ENCODE peak calls at places on chromosome 13, in six cellular contexts. S, U, R, T, P and L are unnamed samples.
A peak's percentile ranks its signal among the peaks of the same experiment; 100 is the strongest.

GRCh38 chr13:99231726-99232125 is 26.5 kb downstream of the GPR18 start:
- DNase-seq in S (no peak), U (no peak), R (no peak), T (no peak), P (no peak), L (no peak)

GRCh38 chr13:61162636-61163035 is 253.0 kb downstream of the PCDH20 start:
- DNase-seq in S (no peak), U (no peak), R (no peak), T (no peak), P (no peak), L (no peak)

GRCh38 chr13:113635709-113636108 is 22.3 kb downstream of the ATP4B start:
- DNase-seq in S (no peak), U (no peak), R (no peak), T (no peak), P (no peak), L (no peak)

GRCh38 chr13:24251525-24251924 is 57.9 kb upstream of the C1QTNF9 start:
- DNase-seq in S (no peak), U (no peak), R (peak; percentile 37), T (no peak), P (no peak), L (no peak)

GRCh38 chr13:40313269-40314200 is 352.9 kb downstream of the FOXO1 start:
- DNase-seq in S (no peak), U (no peak), R (no peak), T (no peak), P (no peak), L (no peak)

GRCh38 chr13:99289674-99290337 is 17.4 kb downstream of the GPR183 start:
- DNase-seq in S (no peak), U (no peak), R (no peak), T (no peak), P (no peak), L (no peak)

GRCh38 chr13:39538826-39539555 is 64.0 kb downstream of the LHFPL6 start:
- DNase-seq in S (no peak), U (no peak), R (no peak), T (no peak), P (no peak), L (no peak)

GRCh38 chr13:42991892-42992584 is at the start of gene EPSTI1:
- DNase-seq in S (peak; percentile 89), U (peak; percentile 66), R (peak; percentile 83), T (peak; percentile 60), P (peak; percentile 81), L (peak; percentile 37)

GRCh38 chr13:29859971-29860370 is 9.6 kb upstream of the UBL3 start:
- DNase-seq in S (no peak), U (no peak), R (no peak), T (no peak), P (no peak), L (no peak)

GRCh38 chr13:29861694-29862110 is 11.3 kb upstream of the UBL3 start:
- DNase-seq in S (no peak), U (no peak), R (no peak), T (no peak), P (no peak), L (no peak)

GRCh38 chr13:29868581-29868980 is 18.2 kb upstream of the UBL3 start:
- DNase-seq in S (no peak), U (no peak), R (no peak), T (no peak), P (no peak), L (no peak)

GRCh38 chr13:29865934-29866333 is 15.5 kb upstream of the UBL3 start:
- DNase-seq in S (no peak), U (no peak), R (peak; percentile 37), T (no peak), P (no peak), L (no peak)
- TF ChIP-seq CTCF in S (no peak), U (no peak), R (no peak), T (no peak), P (no peak), L (no peak)

GRCh38 chr13:73000027-73000674 is 58.7 kb upstream of the KLF5 start:
- DNase-seq in S (no peak), U (no peak), R (no peak), T (no peak), P (no peak), L (no peak)
- TF ChIP-seq CTCF in S (no peak), U (no peak), R (no peak), T (no peak), P (no peak), L (no peak)

GRCh38 chr13:45122941-45123340 is 2.6 kb downstream of the GTF2F2 start:
- DNase-seq in S (no peak), U (no peak), R (no peak), T (no peak), P (no peak), L (no peak)

GRCh38 chr13:45120967-45121366 is 657 bp downstream of the GTF2F2 start:
- DNase-seq in S (no peak), U (no peak), R (no peak), T (no peak), P (no peak), L (no peak)

GRCh38 chr13:45119990-45120864 is at the start of gene GTF2F2:
- DNase-seq in S (peak; percentile 96), U (peak; percentile 91), R (peak; percentile 92), T (peak; percentile 90), P (peak; percentile 92), L (peak; percentile 91)

GRCh38 chr13:45119469-45119989 is 781 bp upstream of the GTF2F2 start:
- DNase-seq in S (no peak), U (no peak), R (peak; percentile 18), T (no peak), P (no peak), L (no peak)

DNA sequence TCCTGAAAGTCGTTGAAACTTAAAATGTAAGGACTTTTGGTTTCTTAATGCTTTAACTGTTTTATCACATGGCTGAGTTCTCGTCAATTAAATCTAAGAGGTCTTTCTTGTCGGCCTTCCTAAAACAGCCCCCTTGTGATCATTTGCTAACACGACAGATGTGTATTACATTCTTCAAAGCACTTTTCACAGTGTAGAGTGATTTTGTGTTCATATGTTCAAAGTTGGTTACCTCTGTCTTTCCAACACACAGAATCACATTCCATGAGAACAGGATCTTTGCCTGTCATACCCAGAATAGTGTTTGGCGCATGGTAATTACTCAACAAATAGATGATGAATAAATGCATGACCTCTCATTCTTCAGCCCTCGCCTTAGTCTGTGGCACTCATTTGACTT is 1.1 kb downstream of the GTF2F2 start:
- DNase-seq in S (no peak), U (no peak), R (no peak), T (no peak), P (no peak), L (no peak)
- TF ChIP-seq CTCF in S (no peak), U (no peak), R (no peak), T (peak; percentile 45), P (no peak), L (no peak)

DNA sequence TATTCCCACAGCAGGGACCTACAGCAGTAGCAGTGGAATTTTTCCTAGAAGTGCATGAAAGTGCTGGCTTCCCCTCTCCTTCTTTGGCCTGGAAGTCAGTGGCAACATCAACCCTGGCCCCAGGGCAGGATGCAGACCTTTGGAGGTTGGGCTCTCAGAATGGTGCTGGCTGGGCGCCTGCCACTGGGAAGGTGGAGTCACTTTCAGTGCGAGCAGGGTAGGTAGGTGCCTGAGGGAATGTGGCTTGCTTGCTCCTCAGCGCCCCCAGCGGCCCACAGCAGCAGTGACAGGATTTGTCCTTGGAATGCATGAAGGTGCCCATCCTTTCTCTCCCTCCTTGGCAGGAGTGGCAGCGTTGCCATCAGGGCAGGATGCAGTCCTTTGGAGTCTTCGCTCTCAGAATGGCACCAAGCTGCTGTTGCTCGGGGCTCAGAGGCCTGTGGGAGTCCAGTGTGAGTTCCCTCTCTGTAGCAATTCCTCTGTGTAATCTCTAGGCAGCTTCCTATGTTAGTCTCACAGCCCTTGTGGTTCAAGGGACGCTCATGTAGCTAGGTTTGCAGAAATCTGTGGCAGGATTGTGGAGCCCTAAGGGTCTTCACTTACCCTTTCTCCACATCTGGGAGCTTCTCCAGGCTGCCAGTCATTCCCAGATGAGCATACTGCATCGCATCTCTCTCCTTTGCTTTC is 354.4 kb upstream of the DACH1 start:
- DNase-seq in S (peak; percentile 75), U (no peak), R (peak; percentile 40), T (peak; percentile 91), P (no peak), L (peak; percentile 48)
- TF ChIP-seq CTCF in S (no peak), U (no peak), R (peak; percentile 68), T (peak; percentile 90), P (no peak), L (peak; percentile 75)

DNA sequence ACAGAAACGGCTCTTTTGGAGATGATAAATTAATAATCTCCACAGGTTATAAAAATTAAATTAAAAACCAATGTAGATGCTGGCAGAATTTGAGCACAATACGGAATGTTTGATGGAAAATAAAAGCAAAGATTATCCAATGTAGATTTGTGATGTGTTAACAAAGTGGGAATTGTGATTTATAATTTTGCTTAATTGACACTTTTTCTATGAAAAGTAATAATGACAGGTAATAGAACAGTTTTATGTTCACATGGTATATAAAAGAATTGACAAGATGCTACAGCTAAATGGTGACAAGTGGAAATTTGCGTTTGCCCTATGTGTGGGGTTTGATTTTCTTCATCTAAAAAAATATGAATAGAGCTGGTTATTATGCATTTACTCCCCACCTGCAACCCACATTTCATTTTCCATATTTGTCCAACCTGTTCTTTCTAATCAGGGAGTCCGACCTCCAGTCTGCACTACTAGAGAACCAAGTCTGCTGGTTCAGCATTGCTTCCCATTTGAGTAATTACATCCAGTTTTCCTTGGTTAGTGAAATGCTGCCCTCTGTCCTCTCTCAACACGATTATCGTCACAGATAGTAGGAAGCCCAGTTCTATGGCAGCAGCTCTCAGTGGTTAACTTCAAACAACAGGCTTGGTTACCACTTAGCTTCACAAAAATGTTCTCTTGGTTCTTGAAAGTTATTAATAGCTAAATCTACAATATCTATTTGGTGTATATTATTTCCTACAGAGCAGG is 61.4 kb upstream of the SLITRK1 start:
- DNase-seq in S (no peak), U (no peak), R (no peak), T (no peak), P (no peak), L (no peak)
- TF ChIP-seq CTCF in S (no peak), U (no peak), R (no peak), T (peak; percentile 21), P (no peak), L (no peak)

DNA sequence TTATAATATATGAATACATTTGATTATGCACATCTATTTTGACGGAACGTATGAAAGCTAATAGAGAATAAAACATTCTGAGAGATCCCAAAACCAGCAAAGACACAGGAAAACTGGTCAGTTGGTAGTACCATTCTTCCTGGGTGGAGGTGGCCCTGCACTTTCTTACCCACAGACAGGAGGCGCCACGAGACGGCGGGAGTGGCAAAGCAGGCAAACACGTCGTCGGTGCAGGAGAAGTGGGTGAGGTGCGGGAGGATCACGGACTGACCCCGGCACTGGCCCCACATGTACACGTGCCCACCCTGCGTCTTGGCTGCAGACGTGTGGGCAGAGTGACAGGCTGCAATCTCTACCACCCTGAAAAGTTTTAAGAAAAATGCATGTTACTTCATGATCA is 36.1 kb downstream of the RCBTB1 start:
- DNase-seq in S (no peak), U (no peak), R (no peak), T (peak; percentile 37), P (no peak), L (no peak)
- TF ChIP-seq CTCF in S (no peak), U (no peak), R (no peak), T (peak; percentile 54), P (no peak), L (no peak)